ENCODE peak calls at places on chromosomes 11 and 22, in ten cellular contexts. One of them, this sample, is unnamed.

GRCh38 chr22:32985899-32986772 is 72.0 kb downstream of the SYN3 start:
- DNase-seq in heart left ventricle: peak; percentile 82
- DNase-seq in IMR-90: peak; percentile 71
- DNase-seq in Caco-2: peak; percentile 77
- DNase-seq in AG04449: peak; percentile 21
- DNase-seq in CD8-positive, alpha-beta T cell: no peak
- DNase-seq in SJSA1: peak; percentile 95
- DNase-seq in astrocyte of the spinal cord: peak; percentile 68
- DNase-seq in AG04450: peak; percentile 44
- DNase-seq in CD8-positive, alpha-beta memory T cell: no peak
- DNase-seq in this sample: peak; percentile 78

GRCh38 chr11:69392104-69392653 is 89.3 kb upstream of the LINC01488 start:
- DNase-seq in Caco-2: no peak
- DNase-seq in AG04449: no peak
- DNase-seq in CD8-positive, alpha-beta memory T cell: peak; percentile 27
- DNase-seq in IMR-90: no peak
- DNase-seq in SJSA1: no peak
- DNase-seq in AG04450: no peak
- DNase-seq in CD8-positive, alpha-beta T cell: no peak
- DNase-seq in heart left ventricle: no peak
- DNase-seq in astrocyte of the spinal cord: no peak
- DNase-seq in this sample: no peak

GRCh38 chr11:65043881-65044501 is 3.0 kb downstream of the SAC3D1 start:
- DNase-seq in CD8-positive, alpha-beta T cell: no peak
- DNase-seq in Caco-2: no peak
- DNase-seq in CD8-positive, alpha-beta memory T cell: no peak
- DNase-seq in SJSA1: no peak
- DNase-seq in heart left ventricle: peak; percentile 48
- DNase-seq in IMR-90: peak; percentile 43
- DNase-seq in AG04450: no peak
- DNase-seq in astrocyte of the spinal cord: no peak
- DNase-seq in AG04449: no peak
- DNase-seq in this sample: no peak

GRCh38 chr11:63641727-63642126 is 27.5 kb upstream of the PLAAT3 start:
- DNase-seq in astrocyte of the spinal cord: peak; percentile 14
- DNase-seq in AG04450: no peak
- DNase-seq in AG04449: no peak
- DNase-seq in Caco-2: no peak
- DNase-seq in IMR-90: peak; percentile 10
- DNase-seq in CD8-positive, alpha-beta T cell: no peak
- DNase-seq in heart left ventricle: no peak
- DNase-seq in CD8-positive, alpha-beta memory T cell: no peak
- DNase-seq in SJSA1: no peak
- DNase-seq in this sample: peak; percentile 44

GRCh38 chr11:117828641-117829368 is 4.3 kb upstream of the FXYD2 start:
- DNase-seq in CD8-positive, alpha-beta memory T cell: peak; percentile 95
- DNase-seq in CD8-positive, alpha-beta T cell: peak; percentile 87
- DNase-seq in AG04450: peak; percentile 51
- DNase-seq in AG04449: no peak
- DNase-seq in SJSA1: peak; percentile 6
- DNase-seq in astrocyte of the spinal cord: peak; percentile 84
- DNase-seq in Caco-2: peak; percentile 46
- DNase-seq in IMR-90: peak; percentile 76
- DNase-seq in heart left ventricle: peak; percentile 52
- DNase-seq in this sample: peak; percentile 77

GRCh38 chr11:70437111-70437784 is 38.9 kb downstream of the CTTN start:
- DNase-seq in SJSA1: no peak
- DNase-seq in heart left ventricle: no peak
- DNase-seq in AG04449: no peak
- DNase-seq in CD8-positive, alpha-beta memory T cell: no peak
- DNase-seq in CD8-positive, alpha-beta T cell: no peak
- DNase-seq in AG04450: no peak
- DNase-seq in IMR-90: no peak
- DNase-seq in astrocyte of the spinal cord: no peak
- DNase-seq in Caco-2: no peak
- DNase-seq in this sample: no peak

GRCh38 chr11:117226388-117227385 is 5.2 kb downstream of the PCSK7 start:
- DNase-seq in Caco-2: peak; percentile 71
- DNase-seq in heart left ventricle: peak; percentile 58
- DNase-seq in CD8-positive, alpha-beta T cell: no peak
- DNase-seq in AG04449: peak; percentile 45
- DNase-seq in CD8-positive, alpha-beta memory T cell: peak; percentile 65
- DNase-seq in IMR-90: peak; percentile 78
- DNase-seq in SJSA1: peak; percentile 31
- DNase-seq in astrocyte of the spinal cord: peak; percentile 73
- DNase-seq in AG04450: no peak
- DNase-seq in this sample: peak; percentile 85

GRCh38 chr11:2721163-2721935 is 21.6 kb upstream of the KCNQ1OT1 start:
- DNase-seq in astrocyte of the spinal cord: no peak
- DNase-seq in IMR-90: no peak
- DNase-seq in CD8-positive, alpha-beta memory T cell: no peak
- DNase-seq in Caco-2: no peak
- DNase-seq in AG04450: no peak
- DNase-seq in CD8-positive, alpha-beta T cell: no peak
- DNase-seq in SJSA1: no peak
- DNase-seq in AG04449: no peak
- DNase-seq in heart left ventricle: no peak
- DNase-seq in this sample: no peak

GRCh38 chr11:20156280-20156875 is 3.9 kb downstream of the DBX1 start:
- DNase-seq in SJSA1: no peak
- DNase-seq in astrocyte of the spinal cord: no peak
- DNase-seq in AG04449: no peak
- DNase-seq in Caco-2: peak; percentile 44
- DNase-seq in AG04450: no peak
- DNase-seq in CD8-positive, alpha-beta T cell: peak; percentile 45
- DNase-seq in heart left ventricle: no peak
- DNase-seq in CD8-positive, alpha-beta memory T cell: peak; percentile 74
- DNase-seq in IMR-90: no peak
- DNase-seq in this sample: no peak

GRCh38 chr11:70139785-70140410 is 61.8 kb downstream of the ANO1 start:
- DNase-seq in AG04450: no peak
- DNase-seq in astrocyte of the spinal cord: no peak
- DNase-seq in heart left ventricle: no peak
- DNase-seq in SJSA1: no peak
- DNase-seq in CD8-positive, alpha-beta memory T cell: no peak
- DNase-seq in IMR-90: no peak
- DNase-seq in AG04449: no peak
- DNase-seq in CD8-positive, alpha-beta T cell: no peak
- DNase-seq in Caco-2: peak; percentile 46
- DNase-seq in this sample: no peak

GRCh38 chr11:75185866-75186265 is 35.0 kb downstream of the SLCO2B1 start:
- DNase-seq in AG04450: no peak
- DNase-seq in Caco-2: no peak
- DNase-seq in IMR-90: no peak
- DNase-seq in AG04449: no peak
- DNase-seq in heart left ventricle: no peak
- DNase-seq in astrocyte of the spinal cord: no peak
- DNase-seq in CD8-positive, alpha-beta memory T cell: no peak
- DNase-seq in CD8-positive, alpha-beta T cell: no peak
- DNase-seq in SJSA1: no peak
- DNase-seq in this sample: no peak

GRCh38 chr11:66002648-66003225 is 434 bp downstream of the BANF1 start:
- DNase-seq in astrocyte of the spinal cord: peak; percentile 38
- DNase-seq in CD8-positive, alpha-beta T cell: no peak
- DNase-seq in Caco-2: no peak
- DNase-seq in SJSA1: peak; percentile 62
- DNase-seq in IMR-90: peak; percentile 48
- DNase-seq in CD8-positive, alpha-beta memory T cell: no peak
- DNase-seq in AG04450: no peak
- DNase-seq in AG04449: no peak
- DNase-seq in heart left ventricle: no peak
- DNase-seq in this sample: peak; percentile 43

GRCh38 chr11:102293873-102294601 is 23.2 kb upstream of the BIRC3 start:
- DNase-seq in Caco-2: no peak
- DNase-seq in SJSA1: peak; percentile 16
- DNase-seq in CD8-positive, alpha-beta T cell: no peak
- DNase-seq in IMR-90: peak; percentile 66
- DNase-seq in CD8-positive, alpha-beta memory T cell: no peak
- DNase-seq in AG04450: no peak
- DNase-seq in astrocyte of the spinal cord: peak; percentile 55
- DNase-seq in heart left ventricle: no peak
- DNase-seq in AG04449: no peak
- DNase-seq in this sample: peak; percentile 64

GRCh38 chr22:41341990-41342389 is 39.8 kb upstream of the TEF start:
- DNase-seq in astrocyte of the spinal cord: no peak
- DNase-seq in AG04449: no peak
- DNase-seq in AG04450: no peak
- DNase-seq in CD8-positive, alpha-beta T cell: no peak
- DNase-seq in Caco-2: no peak
- DNase-seq in IMR-90: peak; percentile 36
- DNase-seq in SJSA1: peak; percentile 73
- DNase-seq in CD8-positive, alpha-beta memory T cell: no peak
- DNase-seq in heart left ventricle: no peak
- DNase-seq in this sample: no peak

GRCh38 chr11:13261600-13262061 is 16.0 kb upstream of the BMAL1 start:
- DNase-seq in Caco-2: no peak
- DNase-seq in heart left ventricle: no peak
- DNase-seq in CD8-positive, alpha-beta memory T cell: no peak
- DNase-seq in astrocyte of the spinal cord: peak; percentile 80
- DNase-seq in CD8-positive, alpha-beta T cell: no peak
- DNase-seq in SJSA1: peak; percentile 97
- DNase-seq in AG04450: peak; percentile 26
- DNase-seq in IMR-90: peak; percentile 87
- DNase-seq in AG04449: peak; percentile 55
- DNase-seq in this sample: peak; percentile 89

GRCh38 chr11:117177534-117178209 is 871 bp upstream of the SIDT2 start:
- DNase-seq in CD8-positive, alpha-beta T cell: no peak
- DNase-seq in SJSA1: no peak
- DNase-seq in Caco-2: no peak
- DNase-seq in IMR-90: no peak
- DNase-seq in heart left ventricle: no peak
- DNase-seq in AG04450: no peak
- DNase-seq in CD8-positive, alpha-beta memory T cell: no peak
- DNase-seq in astrocyte of the spinal cord: no peak
- DNase-seq in AG04449: no peak
- DNase-seq in this sample: no peak

GRCh38 chr22:25061605-25062377 is 109.3 kb downstream of the KIAA1671 start:
- DNase-seq in heart left ventricle: no peak
- DNase-seq in CD8-positive, alpha-beta memory T cell: no peak
- DNase-seq in Caco-2: no peak
- DNase-seq in AG04450: no peak
- DNase-seq in CD8-positive, alpha-beta T cell: no peak
- DNase-seq in IMR-90: no peak
- DNase-seq in SJSA1: no peak
- DNase-seq in AG04449: no peak
- DNase-seq in astrocyte of the spinal cord: no peak
- DNase-seq in this sample: no peak

GRCh38 chr11:39365809-39366436 is 2093.5 kb downstream of the LRRC4C start:
- DNase-seq in Caco-2: peak; percentile 53
- DNase-seq in IMR-90: no peak
- DNase-seq in CD8-positive, alpha-beta T cell: no peak
- DNase-seq in AG04449: no peak
- DNase-seq in AG04450: no peak
- DNase-seq in heart left ventricle: no peak
- DNase-seq in astrocyte of the spinal cord: peak; percentile 17
- DNase-seq in CD8-positive, alpha-beta memory T cell: no peak
- DNase-seq in SJSA1: no peak
- DNase-seq in this sample: no peak

GRCh38 chr22:19811211-19811621 is 43.5 kb downstream of the GNB1L start:
- DNase-seq in Caco-2: no peak
- DNase-seq in AG04450: no peak
- DNase-seq in CD8-positive, alpha-beta T cell: no peak
- DNase-seq in astrocyte of the spinal cord: no peak
- DNase-seq in IMR-90: no peak
- DNase-seq in heart left ventricle: no peak
- DNase-seq in CD8-positive, alpha-beta memory T cell: no peak
- DNase-seq in AG04449: no peak
- DNase-seq in SJSA1: no peak
- DNase-seq in this sample: no peak

GRCh38 chr11:92838655-92839334 is 130.7 kb upstream of the MTNR1B start:
- DNase-seq in AG04449: no peak
- DNase-seq in astrocyte of the spinal cord: no peak
- DNase-seq in Caco-2: no peak
- DNase-seq in CD8-positive, alpha-beta memory T cell: no peak
- DNase-seq in CD8-positive, alpha-beta T cell: no peak
- DNase-seq in AG04450: no peak
- DNase-seq in SJSA1: no peak
- DNase-seq in heart left ventricle: no peak
- DNase-seq in IMR-90: peak; percentile 16
- DNase-seq in this sample: peak; percentile 3

GRCh38 chr11:31884080-31884479 is 73.0 kb upstream of the PAX6 start:
- DNase-seq in AG04450: no peak
- DNase-seq in CD8-positive, alpha-beta memory T cell: no peak
- DNase-seq in AG04449: no peak
- DNase-seq in Caco-2: no peak
- DNase-seq in heart left ventricle: no peak
- DNase-seq in CD8-positive, alpha-beta T cell: no peak
- DNase-seq in IMR-90: no peak
- DNase-seq in astrocyte of the spinal cord: no peak
- DNase-seq in SJSA1: no peak
- DNase-seq in this sample: no peak

GRCh38 chr22:50057868-50058311 is at the start of gene TTLL8:
- DNase-seq in heart left ventricle: no peak
- DNase-seq in Caco-2: no peak
- DNase-seq in CD8-positive, alpha-beta T cell: no peak
- DNase-seq in IMR-90: no peak
- DNase-seq in SJSA1: no peak
- DNase-seq in CD8-positive, alpha-beta memory T cell: no peak
- DNase-seq in AG04449: no peak
- DNase-seq in astrocyte of the spinal cord: no peak
- DNase-seq in AG04450: no peak
- DNase-seq in this sample: no peak
- H3K4me3 ChIP-seq in heart left ventricle: no peak within 1 kb of the TSS
- H3K4me3 ChIP-seq in Caco-2: no peak within 1 kb of the TSS
- H3K4me3 ChIP-seq in CD8-positive, alpha-beta T cell: no peak within 1 kb of the TSS
- H3K4me3 ChIP-seq in IMR-90: no peak within 1 kb of the TSS
- H3K4me3 ChIP-seq in SJSA1: no peak within 1 kb of the TSS
- H3K4me3 ChIP-seq in CD8-positive, alpha-beta memory T cell: no peak within 1 kb of the TSS
- H3K4me3 ChIP-seq in AG04449: no peak within 1 kb of the TSS
- H3K4me3 ChIP-seq in astrocyte of the spinal cord: no peak within 1 kb of the TSS
- H3K4me3 ChIP-seq in AG04450: no peak within 1 kb of the TSS
- H3K4me3 ChIP-seq in this sample: peak within 1 kb of the TSS; percentile 2

GRCh38 chr22:27434898-27435297 is 366.7 kb downstream of the MN1 start:
- DNase-seq in SJSA1: no peak
- DNase-seq in IMR-90: no peak
- DNase-seq in astrocyte of the spinal cord: no peak
- DNase-seq in Caco-2: no peak
- DNase-seq in heart left ventricle: no peak
- DNase-seq in CD8-positive, alpha-beta T cell: no peak
- DNase-seq in AG04449: no peak
- DNase-seq in CD8-positive, alpha-beta memory T cell: no peak
- DNase-seq in AG04450: no peak
- DNase-seq in this sample: peak; percentile 33
- H3K4me3 ChIP-seq in SJSA1: no peak overlapping the region
- H3K4me3 ChIP-seq in IMR-90: no peak overlapping the region
- H3K4me3 ChIP-seq in astrocyte of the spinal cord: no peak overlapping the region
- H3K4me3 ChIP-seq in Caco-2: no peak overlapping the region
- H3K4me3 ChIP-seq in heart left ventricle: no peak overlapping the region
- H3K4me3 ChIP-seq in CD8-positive, alpha-beta T cell: no peak overlapping the region
- H3K4me3 ChIP-seq in AG04449: no peak overlapping the region
- H3K4me3 ChIP-seq in CD8-positive, alpha-beta memory T cell: no peak overlapping the region
- H3K4me3 ChIP-seq in AG04450: no peak overlapping the region
- H3K4me3 ChIP-seq in this sample: no peak overlapping the region

GRCh38 chr11:125233116-125233515 is 68.6 kb downstream of the PKNOX2 start:
- DNase-seq in Caco-2: no peak
- DNase-seq in CD8-positive, alpha-beta memory T cell: no peak
- DNase-seq in heart left ventricle: no peak
- DNase-seq in astrocyte of the spinal cord: no peak
- DNase-seq in AG04450: no peak
- DNase-seq in AG04449: no peak
- DNase-seq in IMR-90: no peak
- DNase-seq in CD8-positive, alpha-beta T cell: no peak
- DNase-seq in SJSA1: no peak
- DNase-seq in this sample: no peak
- H3K4me3 ChIP-seq in Caco-2: no peak overlapping the region
- H3K4me3 ChIP-seq in CD8-positive, alpha-beta memory T cell: no peak overlapping the region
- H3K4me3 ChIP-seq in heart left ventricle: no peak overlapping the region
- H3K4me3 ChIP-seq in astrocyte of the spinal cord: no peak overlapping the region
- H3K4me3 ChIP-seq in AG04450: no peak overlapping the region
- H3K4me3 ChIP-seq in AG04449: no peak overlapping the region
- H3K4me3 ChIP-seq in IMR-90: no peak overlapping the region
- H3K4me3 ChIP-seq in CD8-positive, alpha-beta T cell: no peak overlapping the region
- H3K4me3 ChIP-seq in SJSA1: no peak overlapping the region
- H3K4me3 ChIP-seq in this sample: no peak overlapping the region

GRCh38 chr11:811446-812245 is 1.9 kb downstream of the RPLP2 start:
- DNase-seq in Caco-2: no peak
- DNase-seq in AG04449: no peak
- DNase-seq in AG04450: no peak
- DNase-seq in IMR-90: no peak
- DNase-seq in CD8-positive, alpha-beta T cell: no peak
- DNase-seq in SJSA1: no peak
- DNase-seq in CD8-positive, alpha-beta memory T cell: no peak
- DNase-seq in astrocyte of the spinal cord: no peak
- DNase-seq in heart left ventricle: no peak
- DNase-seq in this sample: no peak
- H3K4me3 ChIP-seq in Caco-2: peak overlapping the region; percentile 98
- H3K4me3 ChIP-seq in AG04449: peak overlapping the region; percentile 89
- H3K4me3 ChIP-seq in AG04450: peak overlapping the region; percentile 69
- H3K4me3 ChIP-seq in IMR-90: no peak overlapping the region
- H3K4me3 ChIP-seq in CD8-positive, alpha-beta T cell: no peak overlapping the region
- H3K4me3 ChIP-seq in SJSA1: peak overlapping the region; percentile 88
- H3K4me3 ChIP-seq in CD8-positive, alpha-beta memory T cell: no peak overlapping the region
- H3K4me3 ChIP-seq in astrocyte of the spinal cord: no peak overlapping the region
- H3K4me3 ChIP-seq in heart left ventricle: peak overlapping the region; percentile 86
- H3K4me3 ChIP-seq in this sample: peak overlapping the region; percentile 9

This sample was measured in fibroblast of villous mesenchyme.